ENCODE peak calls at places on chromosome X, in six cellular contexts. K is activated T-cell treated with anti-CD3 and anti-CD28 coated beads for 48 hours, Q is MCF 10A, D is Right ventricle myocardium inferior, X is AG10803, F is upper lobe of right lung. Y is an unnamed sample.

GRCh38 chrX:45801554-45801953 is 600.9 kb upstream of the DIPK2B start:
- DNase-seq in K (no peak), Q (peak), D (no peak), X (peak), F (no peak), Y (no peak)

GRCh38 chrX:27451324-27451723 is 11.8 kb downstream of the PPP4R3C start:
- DNase-seq in K (no peak), Q (no peak), D (no peak), X (no peak), F (no peak), Y (no peak)

GRCh38 chrX:31580726-31581125 is 508.9 kb upstream of the FTHL17 start:
- DNase-seq in K (no peak), Q (peak), D (no peak), X (peak), F (no peak), Y (no peak)

GRCh38 chrX:40976971-40977370 is 108.3 kb upstream of the USP9X start:
- DNase-seq in K (no peak), Q (no peak), D (no peak), X (no peak), F (no peak), Y (no peak)

GRCh38 chrX:55801811-55802210 is 84.3 kb downstream of the RRAGB start:
- DNase-seq in K (no peak), Q (no peak), D (no peak), X (no peak), F (no peak), Y (no peak)

GRCh38 chrX:64580605-64581004 is 185.4 kb upstream of the MTMR8 start:
- DNase-seq in K (no peak), Q (no peak), D (peak), X (no peak), F (no peak), Y (no peak)

GRCh38 chrX:23819385-23820234 is 36.6 kb downstream of the SAT1 start:
- DNase-seq in K (no peak), Q (no peak), D (no peak), X (peak), F (no peak), Y (no peak)

GRCh38 chrX:10992110-10992509 is 119.0 kb upstream of the HCCS start:
- DNase-seq in K (no peak), Q (no peak), D (no peak), X (no peak), F (no peak), Y (no peak)

GRCh38 chrX:149937881-149938426 is 337 bp downstream of the EOLA2 start:
- DNase-seq in K (peak), Q (no peak), D (peak), X (no peak), F (peak), Y (no peak)

GRCh38 chrX:71935542-71935941 is 24.9 kb downstream of the NHSL2 start:
- DNase-seq in K (no peak), Q (no peak), D (no peak), X (no peak), F (no peak), Y (no peak)

GRCh38 chrX:128781506-128781905 is 729.3 kb upstream of the ACTRT1 start:
- DNase-seq in K (no peak), Q (peak), D (no peak), X (no peak), F (no peak), Y (peak)

GRCh38 chrX:102546818-102547493 is 30.4 kb upstream of the TMSB15A start:
- DNase-seq in K (no peak), Q (no peak), D (no peak), X (no peak), F (no peak), Y (no peak)

GRCh38 chrX:120463241-120463640 is 5.9 kb downstream of the LAMP2 start:
- DNase-seq in K (no peak), Q (peak), D (no peak), X (peak), F (no peak), Y (no peak)

GRCh38 chrX:110795645-110796510 is at the start of gene CHRDL1:
- DNase-seq in K (no peak), Q (no peak), D (peak), X (no peak), F (peak), Y (no peak)

GRCh38 chrX:8820910-8821527 is 19.8 kb upstream of the FAM9A start:
- DNase-seq in K (no peak), Q (no peak), D (no peak), X (peak), F (no peak), Y (no peak)

GRCh38 chrX:87941841-87942240 is 424.2 kb downstream of the KLHL4 start:
- DNase-seq in K (no peak), Q (peak), D (no peak), X (no peak), F (no peak), Y (no peak)

GRCh38 chrX:153471663-153472280 is 1.4 kb upstream of the HAUS7 start:
- DNase-seq in K (no peak), Q (no peak), D (no peak), X (peak), F (no peak), Y (no peak)

GRCh38 chrX:108198420-108198819 is 106.8 kb downstream of the ATG4A start:
- DNase-seq in K (no peak), Q (no peak), D (no peak), X (no peak), F (no peak), Y (no peak)

GRCh38 chrX:310621-311155 is 7.9 kb downstream of the GTPBP6 start:
- DNase-seq in K (no peak), Q (no peak), D (no peak), X (no peak), F (peak), Y (no peak)

GRCh38 chrX:19334945-19335626 is 8.6 kb upstream of the PDHA1 start:
- DNase-seq in K (no peak), Q (peak), D (no peak), X (no peak), F (no peak), Y (no peak)

GRCh38 chrX:13387656-13388421 is 68.0 kb upstream of the ATXN3L start:
- DNase-seq in K (no peak), Q (no peak), D (no peak), X (peak), F (no peak), Y (no peak)

GRCh38 chrX:24150051-24150790 is 692 bp downstream of the ZFX start:
- DNase-seq in K (peak), Q (peak), D (peak), X (peak), F (peak), Y (peak)

GRCh38 chrX:34891391-34891790 is 51.2 kb upstream of the FAM47B start:
- DNase-seq in K (no peak), Q (no peak), D (no peak), X (no peak), F (no peak), Y (no peak)

GRCh38 chrX:11066812-11067211 is 44.3 kb upstream of the HCCS start:
- DNase-seq in K (no peak), Q (no peak), D (no peak), X (no peak), F (no peak), Y (no peak)

GRCh38 chrX:134971926-134972325 is 18.9 kb upstream of the SMIM10 start:
- DNase-seq in K (no peak), Q (no peak), D (no peak), X (peak), F (no peak), Y (no peak)

GRCh38 chrX:104270212-104270611 is 15.5 kb upstream of the ESX1 start:
- DNase-seq in K (no peak), Q (no peak), D (no peak), X (no peak), F (no peak), Y (no peak)

GRCh38 chrX:22171287-22172060 is 101.2 kb upstream of the CBLL2 start:
- DNase-seq in K (no peak), Q (no peak), D (no peak), X (no peak), F (no peak), Y (no peak)

GRCh38 chrX:72712094-72712755 is 1.9 kb downstream of the PHKA1 start:
- DNase-seq in K (no peak), Q (no peak), D (no peak), X (no peak), F (no peak), Y (no peak)

GRCh38 chrX:120664081-120664480 is 34.2 kb upstream of the C1GALT1C1 start:
- DNase-seq in K (no peak), Q (peak), D (no peak), X (peak), F (no peak), Y (no peak)

GRCh38 chrX:17822351-17822750 is 38.7 kb downstream of the RAI2 start:
- DNase-seq in K (no peak), Q (no peak), D (no peak), X (peak), F (no peak), Y (no peak)

GRCh38 chrX:97326456-97326855 is 442.7 kb downstream of the RPA4 start:
- DNase-seq in K (no peak), Q (no peak), D (no peak), X (no peak), F (no peak), Y (no peak)

GRCh38 chrX:38275615-38276014 is 51.7 kb downstream of the RPGR start:
- DNase-seq in K (no peak), Q (peak), D (no peak), X (peak), F (no peak), Y (no peak)

GRCh38 chrX:125210146-125210545 is 109.5 kb upstream of the TEX13C start:
- DNase-seq in K (no peak), Q (no peak), D (no peak), X (no peak), F (no peak), Y (no peak)

GRCh38 chrX:47815901-47816845 is 20.5 kb upstream of the ZNF81 start:
- DNase-seq in K (no peak), Q (peak), D (no peak), X (peak), F (no peak), Y (no peak)

GRCh38 chrX:140933874-140934655 is 68.3 kb upstream of the SPANXB1 start:
- DNase-seq in K (no peak), Q (no peak), D (no peak), X (no peak), F (no peak), Y (no peak)

GRCh38 chrX:124217289-124218251 is 114.9 kb upstream of the TEX13D start:
- DNase-seq in K (peak), Q (no peak), D (peak), X (peak), F (no peak), Y (no peak)